ENCODE peak calls at places on chromosomes 16 and 17, in ten cellular contexts. One of them, this sample, is unnamed.

GRCh38 chr16:74771656-74772315 is 2.8 kb downstream of the FA2H start:
- DNase-seq in esophagus muscularis mucosa: no peak
- DNase-seq in GM23248: no peak
- DNase-seq in IMR-90: no peak
- DNase-seq in dorsolateral prefrontal cortex: no peak
- DNase-seq in right atrium auricular region: no peak
- DNase-seq in heart left ventricle: no peak
- DNase-seq in ovary: no peak
- DNase-seq in RWPE2: no peak
- DNase-seq in GM23338: no peak
- DNase-seq in this sample: no peak

GRCh38 chr16:55949518-55949917 is 74.3 kb upstream of the CES5A start:
- DNase-seq in esophagus muscularis mucosa: peak; percentile 75
- DNase-seq in GM23248: peak; percentile 56
- DNase-seq in IMR-90: peak; percentile 31
- DNase-seq in dorsolateral prefrontal cortex: no peak
- DNase-seq in right atrium auricular region: no peak
- DNase-seq in heart left ventricle: no peak
- DNase-seq in ovary: no peak
- DNase-seq in RWPE2: no peak
- DNase-seq in GM23338: no peak
- DNase-seq in this sample: no peak

GRCh38 chr17:76280650-76281049 is 15.5 kb downstream of the UBALD2 start:
- DNase-seq in esophagus muscularis mucosa: no peak
- DNase-seq in GM23248: no peak
- DNase-seq in IMR-90: no peak
- DNase-seq in dorsolateral prefrontal cortex: no peak
- DNase-seq in right atrium auricular region: no peak
- DNase-seq in heart left ventricle: no peak
- DNase-seq in ovary: no peak
- DNase-seq in RWPE2: no peak
- DNase-seq in GM23338: no peak
- DNase-seq in this sample: no peak

GRCh38 chr17:29243792-29244191 is 2.9 kb upstream of the CRYBA1 start:
- DNase-seq in esophagus muscularis mucosa: peak; percentile 68
- DNase-seq in GM23248: peak; percentile 64
- DNase-seq in IMR-90: peak; percentile 44
- DNase-seq in dorsolateral prefrontal cortex: no peak
- DNase-seq in right atrium auricular region: no peak
- DNase-seq in heart left ventricle: no peak
- DNase-seq in ovary: no peak
- DNase-seq in RWPE2: no peak
- DNase-seq in GM23338: peak; percentile 71
- DNase-seq in this sample: no peak

GRCh38 chr16:12749076-12749475 is 54.6 kb downstream of the CPPED1 start:
- DNase-seq in esophagus muscularis mucosa: no peak
- DNase-seq in GM23248: no peak
- DNase-seq in IMR-90: no peak
- DNase-seq in dorsolateral prefrontal cortex: no peak
- DNase-seq in right atrium auricular region: no peak
- DNase-seq in heart left ventricle: no peak
- DNase-seq in ovary: no peak
- DNase-seq in RWPE2: no peak
- DNase-seq in GM23338: no peak
- DNase-seq in this sample: no peak

GRCh38 chr17:1720856-1721386 is 3.6 kb upstream of the WDR81 start:
- DNase-seq in esophagus muscularis mucosa: no peak
- DNase-seq in GM23248: peak; percentile 60
- DNase-seq in IMR-90: peak; percentile 56
- DNase-seq in dorsolateral prefrontal cortex: peak; percentile 62
- DNase-seq in right atrium auricular region: peak; percentile 86
- DNase-seq in heart left ventricle: peak; percentile 78
- DNase-seq in ovary: peak; percentile 77
- DNase-seq in RWPE2: peak; percentile 57
- DNase-seq in GM23338: peak; percentile 77
- DNase-seq in this sample: no peak

GRCh38 chr17:66540131-66540781 is 237.8 kb downstream of the PRKCA start:
- DNase-seq in esophagus muscularis mucosa: no peak
- DNase-seq in GM23248: peak; percentile 95
- DNase-seq in IMR-90: peak; percentile 91
- DNase-seq in dorsolateral prefrontal cortex: peak; percentile 85
- DNase-seq in right atrium auricular region: peak; percentile 68
- DNase-seq in heart left ventricle: peak; percentile 69
- DNase-seq in ovary: peak; percentile 73
- DNase-seq in RWPE2: no peak
- DNase-seq in GM23338: peak; percentile 59
- DNase-seq in this sample: no peak

GRCh38 chr16:47847220-47847970 is 308.4 kb downstream of the ABCC12 start:
- DNase-seq in esophagus muscularis mucosa: no peak
- DNase-seq in GM23248: no peak
- DNase-seq in IMR-90: peak; percentile 58
- DNase-seq in dorsolateral prefrontal cortex: no peak
- DNase-seq in right atrium auricular region: no peak
- DNase-seq in heart left ventricle: no peak
- DNase-seq in ovary: no peak
- DNase-seq in RWPE2: peak; percentile 78
- DNase-seq in GM23338: no peak
- DNase-seq in this sample: no peak

GRCh38 chr17:64323774-64324173 is 60.7 kb upstream of the TEX2 start:
- DNase-seq in esophagus muscularis mucosa: no peak
- DNase-seq in GM23248: no peak
- DNase-seq in IMR-90: no peak
- DNase-seq in dorsolateral prefrontal cortex: no peak
- DNase-seq in right atrium auricular region: no peak
- DNase-seq in heart left ventricle: no peak
- DNase-seq in ovary: no peak
- DNase-seq in RWPE2: no peak
- DNase-seq in GM23338: no peak
- DNase-seq in this sample: no peak

GRCh38 chr16:51763072-51763658 is 612.1 kb upstream of the SALL1 start:
- DNase-seq in esophagus muscularis mucosa: peak; percentile 81
- DNase-seq in GM23248: no peak
- DNase-seq in IMR-90: no peak
- DNase-seq in dorsolateral prefrontal cortex: peak; percentile 34
- DNase-seq in right atrium auricular region: no peak
- DNase-seq in heart left ventricle: no peak
- DNase-seq in ovary: no peak
- DNase-seq in RWPE2: no peak
- DNase-seq in GM23338: peak; percentile 62
- DNase-seq in this sample: no peak

GRCh38 chr16:46932802-46933201 is 40.7 kb downstream of the DNAJA2 start:
- DNase-seq in esophagus muscularis mucosa: no peak
- DNase-seq in GM23248: no peak
- DNase-seq in IMR-90: no peak
- DNase-seq in dorsolateral prefrontal cortex: no peak
- DNase-seq in right atrium auricular region: no peak
- DNase-seq in heart left ventricle: no peak
- DNase-seq in ovary: no peak
- DNase-seq in RWPE2: no peak
- DNase-seq in GM23338: peak; percentile 87
- DNase-seq in this sample: no peak

GRCh38 chr17:41516147-41516827 is 2.4 kb downstream of the KRT15 start:
- DNase-seq in esophagus muscularis mucosa: no peak
- DNase-seq in GM23248: no peak
- DNase-seq in IMR-90: no peak
- DNase-seq in dorsolateral prefrontal cortex: no peak
- DNase-seq in right atrium auricular region: no peak
- DNase-seq in heart left ventricle: no peak
- DNase-seq in ovary: no peak
- DNase-seq in RWPE2: no peak
- DNase-seq in GM23338: no peak
- DNase-seq in this sample: no peak
- H3K4me3 ChIP-seq in esophagus muscularis mucosa: no peak overlapping the region
- H3K4me3 ChIP-seq in GM23248: no peak overlapping the region
- H3K4me3 ChIP-seq in IMR-90: no peak overlapping the region
- H3K4me3 ChIP-seq in dorsolateral prefrontal cortex: no peak overlapping the region
- H3K4me3 ChIP-seq in right atrium auricular region: no peak overlapping the region
- H3K4me3 ChIP-seq in heart left ventricle: no peak overlapping the region
- H3K4me3 ChIP-seq in ovary: no peak overlapping the region
- H3K4me3 ChIP-seq in RWPE2: no peak overlapping the region
- H3K4me3 ChIP-seq in GM23338: no peak overlapping the region
- H3K4me3 ChIP-seq in this sample: no peak overlapping the region

GRCh38 chr17:27239046-27239445 is 54.9 kb upstream of the WSB1 start:
- DNase-seq in esophagus muscularis mucosa: no peak
- DNase-seq in GM23248: no peak
- DNase-seq in IMR-90: no peak
- DNase-seq in dorsolateral prefrontal cortex: no peak
- DNase-seq in right atrium auricular region: no peak
- DNase-seq in heart left ventricle: no peak
- DNase-seq in ovary: no peak
- DNase-seq in RWPE2: no peak
- DNase-seq in GM23338: no peak
- DNase-seq in this sample: no peak

GRCh38 chr17:27240086-27240801 is 53.7 kb upstream of the WSB1 start:
- DNase-seq in esophagus muscularis mucosa: peak; percentile 90
- DNase-seq in GM23248: no peak
- DNase-seq in IMR-90: no peak
- DNase-seq in dorsolateral prefrontal cortex: no peak
- DNase-seq in right atrium auricular region: no peak
- DNase-seq in heart left ventricle: no peak
- DNase-seq in ovary: no peak
- DNase-seq in RWPE2: no peak
- DNase-seq in GM23338: no peak
- DNase-seq in this sample: no peak

GRCh38 chr17:27236710-27237315 is 57.1 kb upstream of the WSB1 start:
- DNase-seq in esophagus muscularis mucosa: no peak
- DNase-seq in GM23248: peak; percentile 67
- DNase-seq in IMR-90: peak; percentile 75
- DNase-seq in dorsolateral prefrontal cortex: no peak
- DNase-seq in right atrium auricular region: peak; percentile 86
- DNase-seq in heart left ventricle: no peak
- DNase-seq in ovary: peak; percentile 71
- DNase-seq in RWPE2: no peak
- DNase-seq in GM23338: peak; percentile 82
- DNase-seq in this sample: no peak

GRCh38 chr17:27239584-27239983 is 54.3 kb upstream of the WSB1 start:
- DNase-seq in esophagus muscularis mucosa: peak; percentile 75
- DNase-seq in GM23248: no peak
- DNase-seq in IMR-90: no peak
- DNase-seq in dorsolateral prefrontal cortex: no peak
- DNase-seq in right atrium auricular region: no peak
- DNase-seq in heart left ventricle: no peak
- DNase-seq in ovary: no peak
- DNase-seq in RWPE2: no peak
- DNase-seq in GM23338: no peak
- DNase-seq in this sample: no peak

GRCh38 chr17:27237890-27238289 is 56.0 kb upstream of the WSB1 start:
- DNase-seq in esophagus muscularis mucosa: no peak
- DNase-seq in GM23248: no peak
- DNase-seq in IMR-90: no peak
- DNase-seq in dorsolateral prefrontal cortex: no peak
- DNase-seq in right atrium auricular region: no peak
- DNase-seq in heart left ventricle: no peak
- DNase-seq in ovary: no peak
- DNase-seq in RWPE2: no peak
- DNase-seq in GM23338: no peak
- DNase-seq in this sample: no peak
- H3K4me3 ChIP-seq in esophagus muscularis mucosa: no peak overlapping the region
- H3K4me3 ChIP-seq in GM23248: no peak overlapping the region
- H3K4me3 ChIP-seq in IMR-90: no peak overlapping the region
- H3K4me3 ChIP-seq in dorsolateral prefrontal cortex: no peak overlapping the region
- H3K4me3 ChIP-seq in right atrium auricular region: no peak overlapping the region
- H3K4me3 ChIP-seq in heart left ventricle: no peak overlapping the region
- H3K4me3 ChIP-seq in ovary: no peak overlapping the region
- H3K4me3 ChIP-seq in RWPE2: no peak overlapping the region
- H3K4me3 ChIP-seq in GM23338: no peak overlapping the region
- H3K4me3 ChIP-seq in this sample: no peak overlapping the region

GRCh38 chr16:4499196-4499555 is 23.0 kb downstream of the HMOX2 start:
- DNase-seq in esophagus muscularis mucosa: no peak
- DNase-seq in GM23248: no peak
- DNase-seq in IMR-90: no peak
- DNase-seq in dorsolateral prefrontal cortex: no peak
- DNase-seq in right atrium auricular region: no peak
- DNase-seq in heart left ventricle: no peak
- DNase-seq in ovary: no peak
- DNase-seq in RWPE2: no peak
- DNase-seq in GM23338: no peak
- DNase-seq in this sample: no peak

GRCh38 chr16:4501071-4501478 is 24.9 kb downstream of the HMOX2 start:
- DNase-seq in esophagus muscularis mucosa: no peak
- DNase-seq in GM23248: peak; percentile 62
- DNase-seq in IMR-90: peak; percentile 50
- DNase-seq in dorsolateral prefrontal cortex: no peak
- DNase-seq in right atrium auricular region: no peak
- DNase-seq in heart left ventricle: no peak
- DNase-seq in ovary: no peak
- DNase-seq in RWPE2: no peak
- DNase-seq in GM23338: no peak
- DNase-seq in this sample: no peak

GRCh38 chr16:4498546-4499195 is 22.5 kb downstream of the HMOX2 start:
- DNase-seq in esophagus muscularis mucosa: no peak
- DNase-seq in GM23248: no peak
- DNase-seq in IMR-90: no peak
- DNase-seq in dorsolateral prefrontal cortex: no peak
- DNase-seq in right atrium auricular region: no peak
- DNase-seq in heart left ventricle: no peak
- DNase-seq in ovary: no peak
- DNase-seq in RWPE2: no peak
- DNase-seq in GM23338: no peak
- DNase-seq in this sample: no peak

GRCh38 chr16:4496305-4496704 is 20.1 kb downstream of the HMOX2 start:
- DNase-seq in esophagus muscularis mucosa: no peak
- DNase-seq in GM23248: peak; percentile 79
- DNase-seq in IMR-90: peak; percentile 85
- DNase-seq in dorsolateral prefrontal cortex: no peak
- DNase-seq in right atrium auricular region: no peak
- DNase-seq in heart left ventricle: no peak
- DNase-seq in ovary: no peak
- DNase-seq in RWPE2: no peak
- DNase-seq in GM23338: no peak
- DNase-seq in this sample: no peak

DNA sequence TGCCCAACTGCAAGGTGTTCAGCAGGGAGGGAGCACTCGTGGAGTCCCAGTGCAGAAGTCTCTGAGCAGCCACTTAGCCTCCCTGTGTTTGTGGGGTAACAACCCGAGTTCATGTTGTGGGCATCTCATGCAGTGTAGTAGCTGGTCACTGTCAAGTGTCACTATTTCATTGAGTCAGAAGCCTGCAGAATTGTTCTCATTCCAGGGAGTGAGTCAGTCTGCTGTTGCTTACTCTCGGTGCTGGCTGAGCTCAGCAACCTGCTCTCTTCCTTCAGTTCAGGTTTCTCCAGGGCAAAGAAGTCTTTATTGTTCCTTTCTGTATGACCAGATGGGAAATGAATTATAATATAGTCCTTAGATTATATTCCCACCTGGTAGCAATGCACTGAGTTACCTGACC is 24.1 kb downstream of the HMOX2 start:
- DNase-seq in esophagus muscularis mucosa: no peak
- DNase-seq in GM23248: peak; percentile 92
- DNase-seq in IMR-90: peak; percentile 88
- DNase-seq in dorsolateral prefrontal cortex: no peak
- DNase-seq in right atrium auricular region: no peak
- DNase-seq in heart left ventricle: no peak
- DNase-seq in ovary: no peak
- DNase-seq in RWPE2: no peak
- DNase-seq in GM23338: no peak
- DNase-seq in this sample: no peak
- H3K4me3 ChIP-seq in esophagus muscularis mucosa: peak overlapping the region; percentile 18
- H3K4me3 ChIP-seq in GM23248: peak overlapping the region; percentile 40
- H3K4me3 ChIP-seq in IMR-90: no peak overlapping the region
- H3K4me3 ChIP-seq in dorsolateral prefrontal cortex: no peak overlapping the region
- H3K4me3 ChIP-seq in right atrium auricular region: peak overlapping the region; percentile 17
- H3K4me3 ChIP-seq in heart left ventricle: no peak overlapping the region
- H3K4me3 ChIP-seq in ovary: no peak overlapping the region
- H3K4me3 ChIP-seq in RWPE2: no peak overlapping the region
- H3K4me3 ChIP-seq in GM23338: no peak overlapping the region
- H3K4me3 ChIP-seq in this sample: peak overlapping the region; percentile 56

GRCh38 chr17:59623151-59623550 is 3.5 kb downstream of the CLTC start:
- DNase-seq in esophagus muscularis mucosa: no peak
- DNase-seq in GM23248: peak; percentile 37
- DNase-seq in IMR-90: no peak
- DNase-seq in dorsolateral prefrontal cortex: no peak
- DNase-seq in right atrium auricular region: no peak
- DNase-seq in heart left ventricle: no peak
- DNase-seq in ovary: no peak
- DNase-seq in RWPE2: no peak
- DNase-seq in GM23338: no peak
- DNase-seq in this sample: no peak
- H3K4me3 ChIP-seq in esophagus muscularis mucosa: no peak overlapping the region
- H3K4me3 ChIP-seq in GM23248: peak overlapping the region; percentile 99
- H3K4me3 ChIP-seq in IMR-90: no peak overlapping the region
- H3K4me3 ChIP-seq in dorsolateral prefrontal cortex: peak overlapping the region; percentile 79
- H3K4me3 ChIP-seq in right atrium auricular region: no peak overlapping the region
- H3K4me3 ChIP-seq in heart left ventricle: peak overlapping the region; percentile 84
- H3K4me3 ChIP-seq in ovary: no peak overlapping the region
- H3K4me3 ChIP-seq in RWPE2: no peak overlapping the region
- H3K4me3 ChIP-seq in GM23338: no peak overlapping the region
- H3K4me3 ChIP-seq in this sample: peak overlapping the region; percentile 93